ENCODE peak calls at places on chromosomes 4 and X, in ten cellular contexts. T, L, Q, V, F, D, C, N, R and W are unnamed samples.
A peak's percentile ranks its signal among the peaks of the same experiment; 100 is the strongest.

GRCh38 chrX:16785247-16786138 is 773 bp upstream of the TXLNG start:
- DNase-seq in D (peak; percentile 69), V (no peak), L (no peak), F (no peak), R (no peak), C (no peak), Q (no peak), T (peak; percentile 11), N (no peak), W (peak; percentile 16)

GRCh38 chr4:71559957-71560541 is 221.2 kb downstream of the SLC4A4 start:
- DNase-seq in N (peak; percentile 76), T (no peak), L (peak; percentile 23), D (no peak), Q (no peak), R (peak; percentile 56), C (peak; percentile 8), F (no peak), V (peak; percentile 54), W (no peak)

GRCh38 chr4:159103406-159104131 is 690 bp downstream of the RAPGEF2 start:
- DNase-seq in Q (peak; percentile 70), R (peak; percentile 35), C (no peak), D (peak; percentile 75), T (peak; percentile 55), F (peak; percentile 86), L (peak; percentile 15), V (peak; percentile 33), N (peak; percentile 52), W (peak; percentile 69)

GRCh38 chr4:15547392-15547791 is 77.7 kb downstream of the CC2D2A start:
- DNase-seq in R (no peak), T (peak; percentile 65), C (no peak), V (no peak), F (no peak), L (no peak), N (no peak), Q (no peak), D (no peak), W (no peak)

GRCh38 chrX:265502-265901 is 15.7 kb upstream of the PLCXD1 start:
- DNase-seq in V (no peak), N (no peak), T (no peak), F (peak; percentile 25), C (no peak), Q (no peak), D (peak; percentile 49), L (no peak), R (no peak), W (no peak)

GRCh38 chrX:43964936-43965335 is 8.3 kb downstream of the NDP start:
- DNase-seq in L (no peak), N (no peak), D (no peak), C (no peak), R (no peak), F (no peak), V (no peak), T (no peak), Q (no peak), W (no peak)

GRCh38 chrX:70755850-70756249 is 152.7 kb downstream of the TEX11 start:
- DNase-seq in V (no peak), C (no peak), D (no peak), L (no peak), R (no peak), Q (no peak), F (no peak), N (no peak), T (peak; percentile 6), W (no peak)

GRCh38 chrX:34401411-34401810 is 255.7 kb downstream of the TMEM47 start:
- DNase-seq in L (no peak), N (peak; percentile 54), R (no peak), D (no peak), V (no peak), F (no peak), Q (no peak), C (no peak), T (no peak), W (no peak)

GRCh38 chrX:40201486-40201885 is 103.7 kb upstream of the BCOR start:
- DNase-seq in Q (no peak), V (no peak), L (no peak), D (no peak), F (no peak), T (peak; percentile 37), C (no peak), N (no peak), R (no peak), W (no peak)

GRCh38 chrX:120274145-120274544 is 23.5 kb downstream of the ZBTB33 start:
- DNase-seq in D (no peak), T (no peak), N (no peak), L (no peak), C (no peak), Q (no peak), V (no peak), R (no peak), F (no peak), W (no peak)

GRCh38 chr4:175252642-175253041 is 334.5 kb downstream of the ADAM29 start:
- DNase-seq in L (no peak), Q (no peak), V (no peak), F (peak; percentile 40), N (no peak), R (no peak), C (no peak), T (no peak), D (no peak), W (no peak)
- TF ChIP-seq CTCF in L (no peak), Q (no peak), V (no peak), F (no peak), N (no peak), R (no peak), C (no peak), T (no peak), D (no peak), W (no peak)

DNA sequence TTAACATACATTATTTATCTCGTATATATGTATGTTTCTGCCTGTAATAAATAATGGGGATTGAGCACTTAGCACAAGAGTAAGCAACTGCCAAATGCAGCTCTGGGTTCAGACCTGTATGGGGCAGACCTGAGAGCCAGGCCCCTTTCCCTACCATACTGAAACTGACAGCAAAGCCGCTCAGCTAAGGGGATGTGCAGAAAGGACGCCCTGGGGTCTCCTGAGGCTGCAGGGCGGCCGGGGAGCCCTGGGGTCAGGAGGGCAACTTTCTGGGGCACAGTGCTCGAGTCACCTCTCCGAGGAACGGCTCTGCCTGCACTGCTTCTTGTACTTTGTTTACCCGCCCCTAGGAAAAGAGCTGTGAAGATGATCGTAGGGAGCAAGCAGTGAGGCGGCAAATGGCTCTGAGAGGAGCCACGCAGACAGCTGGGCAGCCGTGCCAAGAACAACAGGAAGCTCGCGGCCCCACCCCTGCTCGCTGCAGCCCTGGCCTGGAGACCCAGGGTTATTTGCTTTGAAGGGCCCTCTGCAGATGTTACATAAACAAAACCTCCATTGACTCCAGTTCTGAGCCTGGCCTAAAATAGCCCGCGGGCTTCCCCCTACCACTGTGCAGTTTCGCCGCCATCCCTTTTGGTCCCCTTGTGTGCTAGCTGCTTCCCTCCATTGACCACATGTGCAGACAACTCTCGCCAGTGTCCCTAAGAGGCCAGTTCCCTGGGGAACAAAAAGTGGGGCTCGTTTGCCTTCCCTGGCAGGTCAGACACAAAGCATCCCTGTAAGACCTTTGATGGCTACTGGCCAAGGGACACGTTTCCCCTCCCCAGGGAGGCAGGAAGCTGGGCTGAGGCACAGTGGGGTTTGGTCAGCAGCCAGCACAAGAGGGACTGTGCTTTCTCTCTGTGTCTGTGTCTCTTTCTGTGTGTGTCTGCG is 111.3 kb upstream of the LNX1 start:
- DNase-seq in R (peak; percentile 89), Q (peak; percentile 88), C (no peak), L (peak; percentile 70), V (peak; percentile 85), D (peak; percentile 89), F (peak; percentile 97), T (peak; percentile 90), N (peak; percentile 90), W (peak; percentile 47)
- TF ChIP-seq CTCF in R (peak; percentile 26), Q (no peak), C (peak; percentile 38), L (no peak), V (peak; percentile 14), D (no peak), F (no peak), T (peak; percentile 47), N (peak; percentile 38), W (no peak)

GRCh38 chr4:25861951-25862410 is 807 bp downstream of the SEL1L3 start:
- DNase-seq in N (peak; percentile 42), F (peak; percentile 77), R (peak; percentile 54), D (no peak), T (peak; percentile 53), Q (no peak), C (no peak), V (peak; percentile 55), L (peak; percentile 32), W (peak; percentile 33)

GRCh38 chr4:25862411-25863346 is at the start of gene SEL1L3:
- DNase-seq in L (peak; percentile 2), D (no peak), F (peak; percentile 86), C (no peak), V (no peak), N (no peak), T (peak; percentile 56), Q (peak; percentile 46), R (no peak), W (peak; percentile 74)

GRCh38 chr4:25863906-25864418 is 1.2 kb upstream of the SEL1L3 start:
- DNase-seq in C (no peak), L (no peak), R (no peak), V (no peak), Q (no peak), N (no peak), T (no peak), F (no peak), D (no peak), W (peak; percentile 34)

GRCh38 chr4:25861422-25861926 is 1.3 kb downstream of the SEL1L3 start:
- DNase-seq in V (peak; percentile 82), N (peak; percentile 48), F (no peak), C (no peak), L (peak; percentile 12), D (no peak), R (peak; percentile 77), Q (no peak), T (peak; percentile 17), W (no peak)

GRCh38 chr4:25863347-25863784 is 578 bp upstream of the SEL1L3 start:
- DNase-seq in R (no peak), F (peak; percentile 78), D (no peak), T (no peak), C (no peak), V (no peak), L (peak; percentile 27), N (no peak), Q (no peak), W (peak; percentile 35)
- TF ChIP-seq CTCF in R (peak; percentile 21), F (peak; percentile 18), D (no peak), T (peak; percentile 30), C (peak; percentile 27), V (no peak), L (peak; percentile 33), N (peak; percentile 39), Q (no peak), W (peak; percentile 27)

DNA sequence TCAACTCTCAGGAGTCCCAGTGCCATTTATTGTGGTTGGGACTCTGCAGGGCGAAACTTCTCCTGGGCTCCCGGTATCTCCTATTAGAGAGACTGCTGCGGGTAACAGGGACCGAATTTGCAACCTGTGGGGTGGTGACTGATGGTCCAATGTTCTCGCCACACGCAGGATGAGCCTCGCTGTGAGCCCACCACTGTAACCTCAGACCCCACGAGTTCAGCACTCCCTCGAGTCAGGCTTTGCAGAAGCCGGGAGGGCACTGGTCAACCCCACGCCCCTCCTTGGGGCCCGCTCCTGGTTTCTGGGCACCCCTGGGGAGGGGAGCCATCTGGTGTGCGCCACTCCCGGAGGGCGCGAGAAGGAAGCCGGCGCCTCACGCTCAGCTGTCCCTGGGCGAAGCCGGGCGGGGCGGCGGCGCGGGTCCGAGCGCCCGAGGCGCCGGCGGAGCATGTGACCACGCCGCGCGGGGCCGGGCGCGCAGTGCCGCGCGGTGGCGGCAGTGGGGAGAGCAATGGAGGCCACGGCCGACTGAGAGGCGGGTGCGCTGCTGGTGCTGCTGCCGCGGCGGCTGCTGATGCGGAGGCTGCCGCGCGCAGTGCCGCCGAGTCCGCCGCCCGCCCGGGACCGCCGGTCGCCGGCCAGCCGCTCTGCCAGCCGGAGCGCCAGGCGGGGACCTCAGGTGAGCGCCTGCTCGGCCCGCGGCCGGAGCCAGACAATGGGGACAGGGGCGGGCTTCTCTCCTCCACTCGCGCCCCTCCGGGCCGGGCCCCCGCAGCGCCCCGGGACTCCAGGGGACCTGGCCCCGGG is 100.1 kb downstream of the CEP135 start:
- DNase-seq in T (peak; percentile 71), Q (peak; percentile 13), C (no peak), L (peak; percentile 45), F (peak; percentile 83), N (peak; percentile 59), D (peak; percentile 65), V (peak; percentile 26), R (peak; percentile 69), W (peak; percentile 82)
- TF ChIP-seq CTCF in T (no peak), Q (peak; percentile 15), C (peak; percentile 36), L (peak; percentile 43), F (peak; percentile 41), N (peak; percentile 45), D (no peak), V (peak; percentile 45), R (peak; percentile 23), W (no peak)